ENCODE peak calls at places on chromosomes 5 and 9, in four cellular contexts. Q is H1, M is HCT116, L is GM12878. W is an unnamed sample.

GRCh38 chr5:61744690-61745619 is 412.9 kb downstream of the ZSWIM6 start:
- DNase-seq in Q (no peak), M (peak; percentile 2), L (no peak), W (no peak)

GRCh38 chr9:85215936-85216335 is 525.8 kb downstream of the AGTPBP1 start:
- DNase-seq in Q (no peak), M (no peak), L (no peak), W (no peak)

GRCh38 chr5:1122511-1123284 is 10.8 kb upstream of the SLC12A7 start:
- DNase-seq in Q (no peak), M (no peak), L (no peak), W (no peak)

GRCh38 chr5:124824637-124825158 is 78.3 kb upstream of the ZNF608 start:
- DNase-seq in Q (no peak), M (no peak), L (no peak), W (no peak)

GRCh38 chr5:108953940-108954339 is 206.2 kb downstream of the FER start:
- DNase-seq in Q (no peak), M (no peak), L (no peak), W (no peak)

GRCh38 chr9:73034962-73035361 is 82.1 kb upstream of the ALDH1A1 start:
- DNase-seq in Q (no peak), M (no peak), L (no peak), W (no peak)

GRCh38 chr9:136526625-136527066 is 19.2 kb downstream of the NOTCH1 start:
- DNase-seq in Q (no peak), M (no peak), L (no peak), W (peak; percentile 31)

GRCh38 chr5:119393746-119394145 is 37.9 kb downstream of the TNFAIP8 start:
- DNase-seq in Q (no peak), M (no peak), L (no peak), W (no peak)

GRCh38 chr9:72292874-72293607 is 72.0 kb downstream of the ZFAND5 start:
- DNase-seq in Q (no peak), M (no peak), L (no peak), W (peak; percentile 58)

GRCh38 chr5:140351609-140352334 is 5.4 kb upstream of the HBEGF start:
- DNase-seq in Q (no peak), M (peak; percentile 61), L (no peak), W (peak; percentile 70)

GRCh38 chr9:136297016-136297691 is 6.7 kb downstream of the CCDC187 start:
- DNase-seq in Q (no peak), M (no peak), L (no peak), W (no peak)

GRCh38 chr5:37184748-37185364 is 64.3 kb downstream of the CPLANE1 start:
- DNase-seq in Q (no peak), M (no peak), L (peak; percentile 60), W (no peak)

GRCh38 chr5:1141827-1142226 is 30.0 kb upstream of the SLC12A7 start:
- DNase-seq in Q (no peak), M (no peak), L (no peak), W (no peak)

GRCh38 chr5:71939452-71939932 is 167.8 kb upstream of the MAP1B start:
- DNase-seq in Q (no peak), M (no peak), L (no peak), W (no peak)

GRCh38 chr5:125485003-125485641 is 738.7 kb upstream of the ZNF608 start:
- DNase-seq in Q (no peak), M (peak; percentile 81), L (no peak), W (no peak)

GRCh38 chr5:61631438-61631941 is 299.4 kb downstream of the ZSWIM6 start:
- DNase-seq in Q (no peak), M (no peak), L (no peak), W (no peak)

GRCh38 chr5:180047667-180048066 is 23.9 kb downstream of the RNF130 start:
- DNase-seq in Q (no peak), M (no peak), L (no peak), W (no peak)

GRCh38 chr5:10581424-10581748 is 17.5 kb downstream of the ANKRD33B start:
- DNase-seq in Q (no peak), M (no peak), L (no peak), W (no peak)

GRCh38 chr9:15475923-15476536 is 34.7 kb downstream of the PSIP1 start:
- DNase-seq in Q (no peak), M (no peak), L (peak; percentile 20), W (no peak)

GRCh38 chr5:151451626-151452520 is 4.5 kb downstream of the SLC36A1 start:
- DNase-seq in Q (no peak), M (no peak), L (peak; percentile 23), W (peak; percentile 29)

GRCh38 chr5:146607663-146608315 is 91.8 kb upstream of the GPR151 start:
- DNase-seq in Q (no peak), M (no peak), L (no peak), W (no peak)

GRCh38 chr9:108351571-108351970 is 504.2 kb downstream of the ACTL7B start:
- DNase-seq in Q (no peak), M (no peak), L (no peak), W (no peak)

GRCh38 chr9:8733096-8733954 is 933.7 kb upstream of the DMAC1 start:
- DNase-seq in Q (no peak), M (no peak), L (no peak), W (no peak)

GRCh38 chr9:129270205-129270604 is 92.1 kb upstream of the IER5L start:
- DNase-seq in Q (no peak), M (no peak), L (peak; percentile 93), W (no peak)

GRCh38 chr5:36662291-36662851 is 56.0 kb downstream of the SLC1A3 start:
- DNase-seq in Q (no peak), M (no peak), L (no peak), W (no peak)

GRCh38 chr9:128343855-128344254 is 3.5 kb downstream of the SLC27A4 start:
- DNase-seq in Q (no peak), M (no peak), L (no peak), W (no peak)

GRCh38 chr5:13985736-13986418 is 41.4 kb upstream of the DNAH5 start:
- DNase-seq in Q (no peak), M (peak; percentile 13), L (no peak), W (no peak)

GRCh38 chr9:128392302-128393152 is 21.4 kb downstream of the URM1 start:
- DNase-seq in Q (no peak), M (no peak), L (no peak), W (no peak)

GRCh38 chr9:113712053-113712452 is 164.1 kb upstream of the ZNF618 start:
- DNase-seq in Q (no peak), M (no peak), L (no peak), W (no peak)

GRCh38 chr5:39519566-39520231 is 94.9 kb upstream of the DAB2 start:
- DNase-seq in Q (no peak), M (no peak), L (no peak), W (no peak)

GRCh38 chr5:39521098-39521860 is 96.5 kb upstream of the DAB2 start:
- DNase-seq in Q (no peak), M (no peak), L (no peak), W (no peak)

GRCh38 chr5:39520232-39520572 is 95.4 kb upstream of the DAB2 start:
- DNase-seq in Q (no peak), M (no peak), L (no peak), W (no peak)

GRCh38 chr5:39517800-39518199 is 93.0 kb upstream of the DAB2 start:
- DNase-seq in Q (no peak), M (no peak), L (no peak), W (no peak)

GRCh38 chr5:39518516-39518915 is 93.7 kb upstream of the DAB2 start:
- DNase-seq in Q (no peak), M (no peak), L (no peak), W (no peak)
- TF ChIP-seq EGR1 in Q (no peak), M (no peak), L (no peak), W (no peak)

GRCh38 chr9:70013598-70014196 is 30.0 kb upstream of the MAMDC2 start:
- DNase-seq in Q (no peak), M (no peak), L (no peak), W (no peak)
- TF ChIP-seq EGR1 in Q (no peak), M (no peak), L (no peak), W (no peak)

GRCh38 chr5:43065384-43066230 is 25.5 kb upstream of the ANXA2R start:
- DNase-seq in Q (no peak), M (no peak), L (no peak), W (peak; percentile 76)

GRCh38 chr5:43066231-43066798 is 26.2 kb upstream of the ANXA2R start:
- DNase-seq in Q (no peak), M (peak; percentile 42), L (peak; percentile 30), W (peak; percentile 78)

GRCh38 chr5:43066799-43067741 is 27.0 kb upstream of the ANXA2R start:
- DNase-seq in Q (no peak), M (peak; percentile 85), L (peak; percentile 74), W (peak; percentile 45)

GRCh38 chr5:43063731-43064171 is 23.6 kb upstream of the ANXA2R start:
- DNase-seq in Q (no peak), M (no peak), L (no peak), W (peak; percentile 32)

GRCh38 chr5:43061352-43061751 is 21.2 kb upstream of the ANXA2R start:
- DNase-seq in Q (no peak), M (no peak), L (no peak), W (no peak)
- TF ChIP-seq EGR1 in Q (no peak), M (no peak), L (no peak), W (no peak)

GRCh38 chr9:81499021-81499454 is 190.3 kb downstream of the TLE1 start:
- DNase-seq in Q (no peak), M (no peak), L (no peak), W (no peak)
- TF ChIP-seq EGR1 in Q (no peak), M (no peak), L (no peak), W (no peak)

GRCh38 chr5:16679863-16680262 is 63.1 kb upstream of the RETREG1 start:
- DNase-seq in Q (no peak), M (no peak), L (no peak), W (no peak)

GRCh38 chr5:16679198-16679597 is 62.4 kb upstream of the RETREG1 start:
- DNase-seq in Q (no peak), M (no peak), L (no peak), W (no peak)

GRCh38 chr5:16685069-16685468 is 68.3 kb upstream of the RETREG1 start:
- DNase-seq in Q (no peak), M (no peak), L (no peak), W (no peak)

DNA sequence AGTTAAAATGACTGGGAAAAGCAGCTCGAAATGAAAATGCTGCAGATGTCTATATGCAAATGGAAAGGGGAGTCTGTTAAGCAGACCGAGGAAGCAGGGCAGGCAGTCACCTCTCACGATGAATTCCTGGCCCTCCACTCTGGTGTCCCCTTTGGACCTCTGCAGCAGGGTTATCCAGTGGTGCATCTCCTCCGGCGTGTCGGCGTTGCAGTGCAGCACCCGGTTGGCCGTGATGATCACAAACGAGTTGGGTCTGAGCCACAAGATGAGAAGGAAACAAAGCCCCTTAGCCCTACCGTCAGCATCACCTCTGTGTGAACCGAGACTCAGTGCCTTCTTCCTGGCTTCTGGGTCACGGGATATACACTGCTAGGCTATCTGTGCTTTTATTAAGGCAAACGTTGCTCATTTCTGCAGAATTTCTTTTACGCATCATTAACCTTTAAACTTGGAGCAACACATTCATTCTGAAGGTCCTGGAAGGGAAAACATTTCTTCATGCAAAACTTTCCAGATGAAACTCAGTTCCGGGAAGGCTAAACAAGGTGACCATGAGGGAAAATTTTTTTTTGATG is 65.1 kb upstream of the RETREG1 start:
- DNase-seq in Q (no peak), M (no peak), L (no peak), W (no peak)
- TF ChIP-seq EGR1 in Q (no peak), M (no peak), L (no peak), W (no peak)